ENCODE peak calls at places on chromosomes 6 and 20, in seven cellular contexts. V is IMR-90, J is neuronal stem cell, D is mesendoderm, W is H1, R is H9, S is trophoblast cell. P is an unnamed sample.

GRCh38 chr6:11493979-11494378 is 43.6 kb upstream of the TMEM170B start:
- DNase-seq in V (no peak), J (no peak), D (no peak), W (no peak), R (no peak), S (no peak), P (no peak)

GRCh38 chr6:42984924-42985475 is 630 bp downstream of the PPP2R5D start:
- DNase-seq in V (no peak), J (no peak), D (peak), W (no peak), R (no peak), S (no peak), P (peak)

GRCh38 chr6:351867-352289 is 39.7 kb upstream of the IRF4 start:
- DNase-seq in V (no peak), J (no peak), D (peak), W (no peak), R (no peak), S (no peak), P (no peak)

GRCh38 chr20:46951840-46952497 is 57.3 kb downstream of the EYA2 start:
- DNase-seq in V (peak), J (no peak), D (no peak), W (no peak), R (no peak), S (no peak), P (no peak)

GRCh38 chr6:136526196-136526930 is 23.9 kb downstream of the MAP7 start:
- DNase-seq in V (peak), J (peak), D (peak), W (peak), R (peak), S (no peak), P (peak)

GRCh38 chr20:10219452-10219791 is 792 bp downstream of the SNAP25 start:
- DNase-seq in V (peak), J (peak), D (peak), W (no peak), R (peak), S (peak), P (peak)

GRCh38 chr20:56848561-56848960 is 219.5 kb downstream of the TFAP2C start:
- DNase-seq in V (no peak), J (no peak), D (no peak), W (no peak), R (no peak), S (no peak), P (no peak)

GRCh38 chr20:51108638-51109363 is 85.9 kb upstream of the KCNG1 start:
- DNase-seq in V (no peak), J (no peak), D (no peak), W (no peak), R (no peak), S (no peak), P (no peak)

GRCh38 chr20:14142171-14142570 is 146.9 kb downstream of the MACROD2 start:
- DNase-seq in V (peak), J (peak), D (peak), W (peak), R (peak), S (peak), P (peak)

GRCh38 chr6:151060096-151060741 is 179.5 kb upstream of the AKAP12 start:
- DNase-seq in V (peak), J (no peak), D (no peak), W (no peak), R (no peak), S (peak), P (peak)

GRCh38 chr6:146913842-146914562 is 290.2 kb upstream of the STXBP5 start:
- DNase-seq in V (peak), J (peak), D (peak), W (peak), R (peak), S (peak), P (peak)

GRCh38 chr6:46882622-46883021 is 39.1 kb downstream of the ADGRF5 start:
- DNase-seq in V (no peak), J (no peak), D (no peak), W (no peak), R (no peak), S (no peak), P (no peak)

GRCh38 chr6:85008311-85009015 is 244.1 kb upstream of the TBX18 start:
- DNase-seq in V (peak), J (no peak), D (peak), W (no peak), R (no peak), S (no peak), P (peak)

DNA sequence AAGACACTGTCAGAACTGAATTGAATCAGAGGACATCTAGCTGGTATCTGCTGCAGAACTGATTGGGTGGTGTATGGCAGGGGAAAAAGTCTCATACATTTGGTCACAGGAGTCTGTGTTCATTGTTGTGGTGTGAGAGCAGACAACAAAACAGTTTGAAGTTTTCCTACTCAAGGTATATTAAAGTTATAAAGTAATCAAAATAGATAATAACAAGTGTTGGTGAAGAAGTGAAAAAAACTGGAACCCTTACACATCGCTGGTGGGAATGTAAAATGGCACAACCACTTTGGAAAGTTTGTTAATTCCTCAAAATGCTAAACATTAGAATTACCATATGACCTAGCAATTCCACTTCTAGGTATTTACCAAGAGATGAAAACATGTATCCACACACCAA is 24.7 kb downstream of the SRPK1 start:
- DNase-seq in V (no peak), J (no peak), D (no peak), W (no peak), R (no peak), S (no peak), P (no peak)
- H2BK5ac ChIP-seq in V (no peak), J (no peak), D (no peak), W (no peak), R (no peak), S (peak), P (no peak)

DNA sequence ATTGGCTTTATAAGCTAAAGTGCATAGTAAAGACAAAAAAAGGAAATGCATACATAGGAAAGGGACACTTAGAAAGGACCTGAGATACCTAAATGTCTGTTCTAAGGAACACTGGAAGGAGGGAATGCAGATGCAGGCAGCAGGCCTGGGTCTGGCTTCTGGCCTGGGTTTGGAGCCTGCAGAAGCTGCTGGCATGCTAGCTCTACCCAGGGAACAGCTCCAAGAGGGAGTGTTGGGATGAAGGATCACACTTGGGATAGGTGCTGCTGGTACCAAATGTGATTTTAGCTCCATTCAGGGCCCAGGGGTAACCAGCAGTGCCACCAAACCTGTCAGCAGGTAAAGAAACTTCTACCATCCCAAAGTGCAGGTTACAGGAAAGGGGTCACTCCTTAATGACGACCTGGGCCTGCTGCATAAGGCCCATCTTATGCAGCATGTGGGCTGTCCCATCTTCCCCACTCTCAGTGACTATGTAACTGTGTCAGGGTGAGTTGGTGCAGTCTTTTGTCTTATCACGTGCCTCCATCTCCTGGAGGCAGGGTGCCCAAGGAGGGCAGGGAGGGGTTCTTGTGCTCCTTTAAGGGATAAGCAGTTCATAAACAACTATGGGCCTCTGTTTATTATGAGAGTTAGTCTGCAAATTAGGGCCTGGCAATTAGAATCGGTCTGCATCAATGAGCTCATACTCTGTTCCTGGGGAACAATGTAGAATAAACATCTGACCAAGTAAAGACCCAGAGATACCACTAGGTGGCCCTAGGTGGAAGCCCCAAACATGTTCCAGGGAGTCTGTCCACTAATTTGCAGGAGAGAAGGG is 26.9 kb downstream of the DDX27 start:
- DNase-seq in V (peak), J (no peak), D (peak), W (no peak), R (peak), S (no peak), P (peak)
- H2BK5ac ChIP-seq in V (no peak), J (no peak), D (no peak), W (no peak), R (no peak), S (no peak), P (no peak)

GRCh38 chr20:4418141-4418540 is 303.6 kb upstream of the PRND start:
- DNase-seq in V (no peak), J (no peak), D (no peak), W (no peak), R (no peak), S (no peak), P (no peak)

GRCh38 chr20:4406627-4407026 is 315.1 kb upstream of the PRND start:
- DNase-seq in V (peak), J (no peak), D (no peak), W (no peak), R (no peak), S (peak), P (peak)

GRCh38 chr20:4415281-4415680 is 306.4 kb upstream of the PRND start:
- DNase-seq in V (no peak), J (no peak), D (no peak), W (no peak), R (no peak), S (no peak), P (no peak)

GRCh38 chr20:4413314-4414045 is 308.2 kb upstream of the PRND start:
- DNase-seq in V (no peak), J (no peak), D (no peak), W (no peak), R (no peak), S (no peak), P (no peak)

GRCh38 chr20:4412216-4412615 is 309.5 kb upstream of the PRND start:
- DNase-seq in V (no peak), J (no peak), D (no peak), W (no peak), R (no peak), S (peak), P (no peak)
- H2BK5ac ChIP-seq in V (no peak), J (no peak), D (no peak), W (no peak), R (no peak), S (no peak), P (no peak)

GRCh38 chr6:140445474-140446004 is 1071.1 kb upstream of the CITED2 start:
- DNase-seq in V (peak), J (no peak), D (peak), W (no peak), R (no peak), S (no peak), P (no peak)

GRCh38 chr6:140441256-140441655 is 1066.8 kb upstream of the CITED2 start:
- DNase-seq in V (peak), J (peak), D (peak), W (no peak), R (peak), S (peak), P (peak)

GRCh38 chr6:140440223-140440810 is 1065.9 kb upstream of the CITED2 start:
- DNase-seq in V (no peak), J (no peak), D (no peak), W (no peak), R (no peak), S (no peak), P (no peak)

GRCh38 chr6:140446241-140446640 is 1071.8 kb upstream of the CITED2 start:
- DNase-seq in V (no peak), J (no peak), D (peak), W (no peak), R (no peak), S (no peak), P (no peak)
- H2BK5ac ChIP-seq in V (peak), J (no peak), D (no peak), W (no peak), R (no peak), S (no peak), P (no peak)

GRCh38 chr6:162019311-162019710 is 708.3 kb downstream of the PRKN start:
- DNase-seq in V (no peak), J (no peak), D (no peak), W (no peak), R (no peak), S (no peak), P (no peak)
- H2BK5ac ChIP-seq in V (no peak), J (no peak), D (no peak), W (no peak), R (no peak), S (no peak), P (no peak)

GRCh38 chr20:34638532-34638931 is 38.4 kb downstream of the PIGU start:
- DNase-seq in V (no peak), J (no peak), D (no peak), W (no peak), R (no peak), S (no peak), P (no peak)

GRCh38 chr20:34639755-34640222 is 37.1 kb downstream of the PIGU start:
- DNase-seq in V (no peak), J (no peak), D (peak), W (no peak), R (no peak), S (no peak), P (peak)

GRCh38 chr20:34634392-34634791 is 42.5 kb downstream of the PIGU start:
- DNase-seq in V (no peak), J (no peak), D (no peak), W (no peak), R (no peak), S (no peak), P (no peak)

GRCh38 chr20:34637245-34638185 is 39.4 kb downstream of the PIGU start:
- DNase-seq in V (peak), J (no peak), D (no peak), W (no peak), R (no peak), S (no peak), P (peak)

GRCh38 chr20:34636648-34637047 is 40.2 kb downstream of the PIGU start:
- DNase-seq in V (no peak), J (no peak), D (no peak), W (no peak), R (no peak), S (no peak), P (no peak)
- H2BK5ac ChIP-seq in V (no peak), J (no peak), D (no peak), W (no peak), R (no peak), S (no peak), P (no peak)

GRCh38 chr6:112575309-112575834 is 228.2 kb downstream of the RFPL4B start:
- DNase-seq in V (no peak), J (no peak), D (no peak), W (no peak), R (no peak), S (no peak), P (no peak)
- H2BK5ac ChIP-seq in V (no peak), J (no peak), D (no peak), W (no peak), R (no peak), S (no peak), P (no peak)

P was measured in mesenchymal stem cell.